ENCODE peak calls at places on chromosome 10, in six cellular contexts. K is uterus, D is stomach, M is ovary, S is gastrocnemius medialis, H is esophagus squamous epithelium. Q is an unnamed sample. For H3K4me1, the result is how much of the 10 kb centered on the place peaks cover.

GRCh38 chr10:5665380-5666323 is 743 bp downstream of the ASB13 start:
- DNase-seq in M (peak), D (no peak), S (no peak), H (no peak), K (no peak), Q (peak)

GRCh38 chr10:44180321-44181154 is 204.4 kb downstream of the CXCL12 start:
- DNase-seq in S (peak), K (peak), H (no peak), M (no peak), D (no peak), Q (no peak)

GRCh38 chr10:132965411-132966057 is 23.2 kb upstream of the CFAP46 start:
- DNase-seq in D (no peak), S (no peak), K (no peak), H (no peak), M (no peak), Q (peak)

GRCh38 chr10:73044378-73045285 is 52.0 kb downstream of the P4HA1 start:
- DNase-seq in H (no peak), K (no peak), S (no peak), M (no peak), D (no peak), Q (no peak)

GRCh38 chr10:21675157-21675796 is 141.2 kb downstream of the MLLT10 start:
- DNase-seq in D (no peak), K (no peak), H (no peak), M (no peak), S (no peak), Q (no peak)

GRCh38 chr10:128325788-128326187 is 199.6 kb upstream of the MKI67 start:
- DNase-seq in D (no peak), K (no peak), S (no peak), M (no peak), H (no peak), Q (no peak)

GRCh38 chr10:11822031-11822756 is 962 bp upstream of the PROSER2 start:
- DNase-seq in M (no peak), D (no peak), S (no peak), H (no peak), K (no peak), Q (no peak)

GRCh38 chr10:32972929-32973328 is 14.9 kb upstream of the ITGB1 start:
- DNase-seq in D (no peak), S (no peak), M (no peak), K (no peak), H (no peak), Q (no peak)

GRCh38 chr10:36388162-36388561 is 737.2 kb upstream of the ANKRD30A start:
- DNase-seq in K (no peak), H (no peak), D (no peak), S (no peak), M (no peak), Q (no peak)

GRCh38 chr10:103451871-103452713 is at the start of gene CALHM2:
- DNase-seq in K (peak), M (peak), D (peak), H (no peak), S (peak), Q (peak)

GRCh38 chr10:71771821-71772617 is 1.3 kb downstream of the VSIR start:
- DNase-seq in M (peak), H (no peak), S (no peak), D (peak), K (peak), Q (peak)

GRCh38 chr10:67306588-67307205 is 380.9 kb downstream of the LRRTM3 start:
- DNase-seq in S (no peak), M (no peak), D (no peak), H (no peak), K (no peak), Q (no peak)

GRCh38 chr10:124732931-124733536 is 11.1 kb downstream of the FAM53B start:
- DNase-seq in K (peak), D (no peak), H (no peak), M (no peak), S (peak), Q (peak)

GRCh38 chr10:48282829-48283228 is 8.3 kb upstream of the FRMPD2 start:
- DNase-seq in D (no peak), S (no peak), H (no peak), K (no peak), M (no peak), Q (no peak)

GRCh38 chr10:53315709-53316108 is 543.1 kb upstream of the MBL2 start:
- DNase-seq in D (no peak), K (no peak), H (no peak), S (no peak), M (no peak), Q (no peak)

GRCh38 chr10:22631646-22632278 is 82.6 kb downstream of the PIP4K2A start:
- DNase-seq in K (no peak), M (no peak), S (no peak), H (no peak), D (no peak), Q (no peak)

GRCh38 chr10:17882557-17882956 is 69.2 kb upstream of the SLC39A12 start:
- DNase-seq in K (no peak), S (no peak), M (no peak), H (no peak), D (no peak), Q (no peak)

GRCh38 chr10:10745281-10745680 is 272.4 kb upstream of the CELF2 start:
- DNase-seq in D (no peak), H (no peak), S (no peak), K (no peak), M (no peak), Q (no peak)

GRCh38 chr10:52215745-52216361 is 98.2 kb upstream of the DKK1 start:
- DNase-seq in M (peak), D (peak), K (peak), H (no peak), S (peak), Q (peak)

GRCh38 chr10:63720072-63720537 is 198.9 kb downstream of the REEP3 start:
- DNase-seq in S (no peak), M (no peak), K (peak), D (peak), H (no peak), Q (no peak)

GRCh38 chr10:130820880-130821482 is 490.5 kb downstream of the TCERG1L start:
- DNase-seq in S (no peak), M (no peak), D (no peak), K (no peak), H (no peak), Q (no peak)

GRCh38 chr10:129765664-129766550 is 198.2 kb downstream of the EBF3 start:
- DNase-seq in H (no peak), D (peak), M (no peak), K (no peak), S (no peak), Q (no peak)

GRCh38 chr10:25065761-25066476 is 49.5 kb downstream of the THNSL1 start:
- DNase-seq in K (no peak), S (no peak), H (no peak), D (no peak), M (no peak), Q (no peak)

GRCh38 chr10:6431861-6432260 is 148.2 kb downstream of the PRKCQ start:
- DNase-seq in M (no peak), S (no peak), D (no peak), H (no peak), K (no peak), Q (no peak)

GRCh38 chr10:68327889-68328786 is 3.7 kb upstream of the HNRNPH3 start:
- DNase-seq in H (no peak), D (no peak), K (peak), M (no peak), S (no peak), Q (peak)

GRCh38 chr10:96700477-96701099 is 19.7 kb downstream of the PIK3AP1 start:
- DNase-seq in D (no peak), H (peak), M (no peak), K (no peak), S (no peak), Q (no peak)

GRCh38 chr10:30774281-30774680 is 144.7 kb upstream of the LYZL2 start:
- DNase-seq in S (no peak), H (no peak), D (no peak), K (no peak), M (no peak), Q (no peak)

GRCh38 chr10:82813856-82814255 is 938.9 kb downstream of the NRG3 start:
- DNase-seq in S (no peak), K (no peak), M (no peak), D (peak), H (no peak), Q (no peak)

GRCh38 chr10:107914450-107915276 is 750.2 kb upstream of the SORCS1 start:
- DNase-seq in K (no peak), S (no peak), M (no peak), D (no peak), H (no peak), Q (no peak)

GRCh38 chr10:113093188-113094113 is 143.4 kb downstream of the TCF7L2 start:
- DNase-seq in K (no peak), H (no peak), S (no peak), D (no peak), M (no peak), Q (no peak)
- H3K4me1 ChIP-seq in K (under half), H (under half), S (under half), D (half or more), M (under half), Q (under half)

GRCh38 chr10:3691482-3691881 is 93.5 kb downstream of the KLF6 start:
- DNase-seq in D (no peak), H (no peak), S (peak), K (no peak), M (no peak), Q (no peak)
- TF ChIP-seq POLR2A in D (no peak), H (no peak), S (no peak), K (no peak), M (no peak), Q (no peak)

DNA sequence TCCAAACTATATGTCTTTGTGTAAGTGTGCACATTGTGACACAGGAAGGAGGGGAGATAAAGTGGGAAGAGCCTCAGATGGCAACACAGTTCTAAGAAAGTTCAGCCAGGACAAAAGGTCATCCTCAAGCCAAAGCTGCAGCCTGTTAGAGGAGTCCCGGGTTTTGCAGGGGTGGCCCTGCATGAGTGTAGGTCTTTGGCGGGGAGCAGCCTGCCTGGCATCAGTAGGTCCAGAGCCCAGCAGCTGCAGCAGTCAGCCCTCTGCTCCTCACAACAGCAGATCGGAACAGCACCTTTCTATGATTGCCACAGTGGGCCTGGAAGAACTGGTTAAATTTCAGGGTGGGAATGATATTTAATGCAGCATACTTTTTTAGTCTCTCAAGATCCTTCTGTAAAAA is 13.5 kb upstream of the VDAC2 start:
- DNase-seq in M (no peak), H (no peak), D (no peak), S (no peak), K (no peak), Q (no peak)
- H3K27ac ChIP-seq in M (no peak), H (no peak), D (no peak), S (no peak), K (no peak), Q (no peak)

GRCh38 chr10:77877461-77878344 is 48.9 kb downstream of the DLG5 start:
- DNase-seq in D (peak), K (peak), H (no peak), M (peak), S (no peak), Q (peak)
- H3K4me1 ChIP-seq in D (half or more), K (under half), H (under half), M (under half), S (half or more), Q (half or more)

DNA sequence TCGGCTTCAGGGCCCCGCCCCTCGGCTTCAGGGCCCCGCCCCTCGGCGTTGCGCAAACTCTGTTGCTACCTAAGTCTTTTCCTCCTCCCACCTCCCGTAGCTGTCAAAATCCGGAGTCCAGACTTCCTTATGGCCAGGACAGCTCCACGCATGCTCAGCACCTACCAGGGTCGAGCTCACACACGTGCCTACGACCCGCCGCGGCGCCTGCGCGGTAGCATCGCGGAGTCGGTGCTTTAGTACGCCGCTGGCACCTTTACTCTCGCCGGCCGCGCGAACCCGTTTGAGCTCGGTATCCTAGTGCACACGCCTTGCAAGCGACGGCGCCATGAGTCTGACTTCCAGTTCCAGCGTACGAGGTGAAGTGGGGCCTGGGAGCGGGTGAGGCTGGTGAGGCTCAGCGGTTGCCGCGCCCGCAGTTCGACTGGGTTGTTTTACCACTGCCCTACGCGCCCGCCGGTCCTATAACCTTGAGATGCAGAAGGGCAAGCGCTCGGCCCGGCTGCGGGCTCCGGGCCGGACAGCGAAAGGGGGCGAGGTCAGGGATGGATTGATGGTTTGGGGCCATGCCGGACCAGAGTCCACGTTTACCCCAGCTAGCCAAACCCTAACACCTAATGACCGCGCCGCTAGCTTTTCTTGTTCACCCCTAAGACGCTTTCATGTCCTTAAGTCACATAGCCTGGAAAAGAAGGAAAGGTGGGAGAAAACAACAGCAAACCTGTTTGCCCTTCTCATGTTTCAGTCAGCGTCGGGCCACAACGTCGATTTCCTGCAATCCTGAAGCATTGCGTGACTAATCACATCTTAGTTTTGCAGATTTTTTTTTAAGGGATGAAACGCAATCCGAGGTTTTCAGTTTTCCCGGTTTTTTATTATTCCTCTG is at the start of gene CISD1:
- DNase-seq in H (peak), K (peak), D (peak), S (peak), M (peak), Q (peak)
- TF ChIP-seq POLR2A in H (peak), K (peak), D (peak), S (peak), M (peak), Q (peak)